ENCODE peak calls at places on chromosomes 13 and 19, in five cellular contexts. C, L, S, U and V are unnamed samples.
A peak's percentile ranks its signal among the peaks of the same experiment; 100 is the strongest.

GRCh38 chr13:109314101-109314500 is 472.3 kb downstream of the IRS2 start:
- DNase-seq in U (no peak), S (no peak), C (no peak), L (no peak), V (no peak)

GRCh38 chr13:43298799-43299198 is 275.4 kb downstream of the DNAJC15 start:
- DNase-seq in U (no peak), L (no peak), S (no peak), C (no peak), V (no peak)

GRCh38 chr13:97535619-97536018 is 101.7 kb downstream of the RAP2A start:
- DNase-seq in U (no peak), C (no peak), L (no peak), S (no peak), V (no peak)

GRCh38 chr19:44807162-44807561 is 1.7 kb upstream of the BCAM start:
- DNase-seq in L (no peak), C (peak; percentile 65), U (no peak), S (no peak), V (peak; percentile 73)

GRCh38 chr19:2887391-2887914 is 13.3 kb upstream of the ZNF57 start:
- DNase-seq in U (no peak), S (no peak), C (no peak), L (no peak), V (no peak)

GRCh38 chr13:72109863-72110262 is 242.9 kb upstream of the DACH1 start:
- DNase-seq in L (no peak), C (no peak), S (no peak), U (no peak), V (no peak)

GRCh38 chr19:8459520-8460260 is 14.9 kb downstream of the HNRNPM start:
- DNase-seq in S (no peak), L (no peak), U (no peak), C (no peak), V (no peak)

GRCh38 chr19:35757749-35758608 is at the start of gene PROSER3:
- DNase-seq in L (peak; percentile 99), C (peak; percentile 99), U (peak; percentile 99), S (peak; percentile 100), V (peak; percentile 100)

GRCh38 chr13:40345654-40346372 is 320.6 kb downstream of the FOXO1 start:
- DNase-seq in U (no peak), C (no peak), S (no peak), L (peak; percentile 58), V (no peak)

GRCh38 chr19:53977429-53977990 is 13.9 kb upstream of the CACNG6 start:
- DNase-seq in L (peak; percentile 68), C (peak; percentile 82), U (no peak), S (peak; percentile 61), V (no peak)

GRCh38 chr13:70795484-70795883 is 687.2 kb upstream of the KLHL1 start:
- DNase-seq in U (no peak), L (no peak), S (no peak), C (no peak), V (no peak)

GRCh38 chr19:5789201-5789795 is 1.7 kb downstream of the DUS3L start:
- DNase-seq in L (no peak), U (no peak), C (no peak), S (no peak), V (no peak)

GRCh38 chr13:101523732-101524131 is 71.3 kb downstream of the ITGBL1 start:
- DNase-seq in S (no peak), L (no peak), U (no peak), C (peak; percentile 69), V (no peak)

GRCh38 chr19:52778811-52779210 is 7.8 kb downstream of the ZNF600 start:
- DNase-seq in L (no peak), C (no peak), U (no peak), S (no peak), V (no peak)

GRCh38 chr13:104782741-104783140 is 1716.5 kb upstream of the SLC10A2 start:
- DNase-seq in U (no peak), C (no peak), L (no peak), S (no peak), V (no peak)

GRCh38 chr13:36082806-36083205 is 48.4 kb downstream of the DCLK1 start:
- DNase-seq in U (no peak), S (no peak), L (no peak), C (no peak), V (no peak)

GRCh38 chr13:113972451-113973217 is 1.2 kb downstream of the C13orf46 start:
- DNase-seq in L (no peak), U (no peak), S (no peak), C (no peak), V (no peak)

GRCh38 chr19:3366761-3367571 is 583 bp downstream of the NFIC start:
- DNase-seq in S (no peak), U (no peak), C (peak; percentile 45), L (peak; percentile 64), V (no peak)

GRCh38 chr19:50432221-50432626 is 468 bp upstream of the MYBPC2 start:
- DNase-seq in U (no peak), C (no peak), S (no peak), L (no peak), V (no peak)

GRCh38 chr19:42114412-42114811 is 17.8 kb downstream of the POU2F2 start:
- DNase-seq in S (no peak), L (no peak), U (no peak), C (no peak), V (no peak)

GRCh38 chr13:27355894-27356293 is 68.5 kb upstream of the GTF3A start:
- DNase-seq in U (no peak), C (no peak), S (no peak), L (no peak), V (no peak)

GRCh38 chr19:41421314-41421713 is 5.9 kb downstream of the B3GNT8 start:
- DNase-seq in U (no peak), L (no peak), C (no peak), S (no peak), V (no peak)

GRCh38 chr19:7351861-7352260 is 3.1 kb downstream of the ARHGEF18 start:
- DNase-seq in S (no peak), U (no peak), C (no peak), L (no peak), V (no peak)

GRCh38 chr13:104485571-104485970 is 1419.4 kb upstream of the SLC10A2 start:
- DNase-seq in L (no peak), C (no peak), S (no peak), U (no peak), V (no peak)

GRCh38 chr19:38805180-38805579 is 7.6 kb downstream of the LGALS4 start:
- DNase-seq in L (no peak), S (no peak), C (no peak), U (no peak), V (no peak)

GRCh38 chr13:43289458-43290255 is 266.3 kb downstream of the DNAJC15 start:
- DNase-seq in U (no peak), L (no peak), S (peak; percentile 2), C (no peak), V (no peak)

GRCh38 chr19:14440049-14440448 is 6.9 kb downstream of the PKN1 start:
- DNase-seq in S (peak; percentile 68), C (peak; percentile 54), U (peak; percentile 91), L (peak; percentile 31), V (no peak)

GRCh38 chr13:113170503-113170902 is 12.1 kb downstream of the PROZ start:
- DNase-seq in U (no peak), L (no peak), C (no peak), S (no peak), V (no peak)

GRCh38 chr13:104011505-104012270 is 945.5 kb upstream of the SLC10A2 start:
- DNase-seq in L (no peak), U (no peak), S (no peak), C (peak; percentile 17), V (no peak)

GRCh38 chr19:8192227-8192820 is 16.8 kb upstream of the CERS4 start:
- DNase-seq in C (no peak), U (no peak), L (no peak), S (no peak), V (no peak)

GRCh38 chr13:84616864-84617263 is 734.6 kb upstream of the SLITRK1 start:
- DNase-seq in U (no peak), L (no peak), C (no peak), S (no peak), V (no peak)

GRCh38 chr19:30130356-30131122 is 188.5 kb downstream of the URI1 start:
- DNase-seq in U (no peak), S (no peak), L (no peak), C (no peak), V (no peak)

GRCh38 chr19:38367041-38367440 is 7.3 kb upstream of the PSMD8 start:
- DNase-seq in U (no peak), S (no peak), L (no peak), C (no peak), V (no peak)

GRCh38 chr13:83286737-83287136 is 595.5 kb downstream of the SLITRK1 start:
- DNase-seq in U (no peak), S (no peak), C (no peak), L (no peak), V (no peak)

GRCh38 chr19:7900401-7900870 is 3.2 kb upstream of the MAP2K7 start:
- DNase-seq in U (no peak), S (no peak), C (no peak), L (no peak), V (no peak)

GRCh38 chr19:10403137-10404021 is at the start of gene CDC37:
- DNase-seq in S (peak; percentile 97), U (peak; percentile 97), L (peak; percentile 95), C (peak; percentile 95), V (peak; percentile 97)
- TF ChIP-seq POLR2A in S (peak; percentile 90), U (no peak), L (peak; percentile 85), C (no peak), V (peak; percentile 53)

GRCh38 chr13:42048323-42048624 is 174 bp upstream of the DGKH start:
- DNase-seq in S (no peak), U (no peak), L (no peak), C (no peak), V (no peak)
- TF ChIP-seq POLR2A in S (no peak), U (no peak), L (no peak), C (no peak), V (no peak)

DNA sequence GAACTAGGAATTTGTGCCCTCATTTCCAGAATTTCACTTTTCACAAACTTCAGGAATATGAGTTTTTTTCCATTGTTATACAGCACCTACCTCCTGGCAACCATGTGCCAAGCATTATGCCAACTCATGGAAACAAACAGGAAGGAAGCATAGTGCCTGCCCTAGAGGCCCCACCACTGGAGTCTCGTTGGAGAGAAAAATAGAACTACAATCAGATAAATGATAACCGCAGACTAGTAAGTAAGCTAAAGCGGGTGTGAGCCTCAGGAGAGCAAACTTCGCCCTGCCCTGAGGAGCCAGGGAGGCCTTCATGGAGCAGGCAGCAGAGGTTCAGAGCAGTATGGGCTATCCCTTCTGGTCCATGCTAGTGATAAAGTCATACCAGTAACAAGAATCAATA is 75.9 kb downstream of the FRY start:
- DNase-seq in C (no peak), S (peak; percentile 5), U (no peak), L (no peak), V (no peak)
- TF ChIP-seq POLR2A in C (no peak), S (no peak), U (no peak), L (no peak), V (no peak)

GRCh38 chr19:1094655-1094977 is 559 bp downstream of the POLR2E start:
- DNase-seq in C (no peak), S (no peak), U (no peak), L (no peak), V (no peak)

GRCh38 chr19:1093330-1093729 is 1.8 kb downstream of the POLR2E start:
- DNase-seq in L (no peak), U (no peak), S (no peak), C (no peak), V (no peak)

GRCh38 chr19:1097810-1098176 is 2.6 kb upstream of the POLR2E start:
- DNase-seq in C (no peak), L (no peak), U (no peak), S (no peak), V (no peak)

GRCh38 chr19:1093811-1094553 is 1.2 kb downstream of the POLR2E start:
- DNase-seq in L (no peak), U (no peak), C (no peak), S (no peak), V (no peak)

GRCh38 chr19:1094978-1095701 is at the start of gene POLR2E:
- DNase-seq in S (peak; percentile 99), L (peak; percentile 99), C (peak; percentile 97), U (peak; percentile 99), V (peak; percentile 99)
- TF ChIP-seq POLR2A in S (peak; percentile 78), L (peak; percentile 88), C (peak; percentile 42), U (no peak), V (peak; percentile 86)